ENCODE peak calls at places on chromosomes 1 and 21, in six cellular contexts. K is tibial nerve, J is endothelial cell of umbilical vein, N is IMR-90, D is body of pancreas, U is GM23338. F is an unnamed sample.

GRCh38 chr1:178010674-178011073 is 40.8 kb upstream of the SEC16B start:
- DNase-seq in K (no peak), J (no peak), N (peak; percentile 37), D (no peak), U (no peak), F (peak; percentile 55)

GRCh38 chr1:81008298-81008697 is 792.4 kb upstream of the ADGRL2 start:
- DNase-seq in K (no peak), J (no peak), N (no peak), D (no peak), U (no peak), F (no peak)

GRCh38 chr21:28856588-28857250 is 136.0 kb downstream of the LTN1 start:
- DNase-seq in K (no peak), J (no peak), N (no peak), D (no peak), U (peak; percentile 51), F (no peak)

GRCh38 chr1:161092621-161093028 is 3.3 kb upstream of the NECTIN4 start:
- DNase-seq in K (no peak), J (no peak), N (peak; percentile 43), D (no peak), U (no peak), F (peak; percentile 9)

GRCh38 chr1:229192031-229192430 is 78.9 kb upstream of the RAB4A start:
- DNase-seq in K (no peak), J (no peak), N (peak; percentile 35), D (no peak), U (no peak), F (no peak)

GRCh38 chr1:182206628-182207239 is 145.2 kb upstream of the ZNF648 start:
- DNase-seq in K (peak; percentile 86), J (no peak), N (no peak), D (no peak), U (no peak), F (no peak)

GRCh38 chr1:107140703-107141490 is at the start of gene NTNG1:
- DNase-seq in K (no peak), J (no peak), N (no peak), D (peak; percentile 10), U (peak; percentile 69), F (no peak)

GRCh38 chr1:88697503-88697902 is 13.4 kb downstream of the PKN2 start:
- DNase-seq in K (no peak), J (no peak), N (peak; percentile 36), D (no peak), U (no peak), F (no peak)

GRCh38 chr1:14687147-14687546 is 88.7 kb downstream of the KAZN start:
- DNase-seq in K (no peak), J (no peak), N (no peak), D (no peak), U (no peak), F (no peak)

GRCh38 chr1:966135-966602 is at the start of gene PLEKHN1:
- DNase-seq in K (no peak), J (peak; percentile 17), N (peak; percentile 45), D (no peak), U (peak; percentile 72), F (no peak)

GRCh38 chr1:184028854-184029623 is 8.5 kb downstream of the COLGALT2 start:
- DNase-seq in K (no peak), J (no peak), N (no peak), D (peak; percentile 59), U (no peak), F (no peak)

DNA sequence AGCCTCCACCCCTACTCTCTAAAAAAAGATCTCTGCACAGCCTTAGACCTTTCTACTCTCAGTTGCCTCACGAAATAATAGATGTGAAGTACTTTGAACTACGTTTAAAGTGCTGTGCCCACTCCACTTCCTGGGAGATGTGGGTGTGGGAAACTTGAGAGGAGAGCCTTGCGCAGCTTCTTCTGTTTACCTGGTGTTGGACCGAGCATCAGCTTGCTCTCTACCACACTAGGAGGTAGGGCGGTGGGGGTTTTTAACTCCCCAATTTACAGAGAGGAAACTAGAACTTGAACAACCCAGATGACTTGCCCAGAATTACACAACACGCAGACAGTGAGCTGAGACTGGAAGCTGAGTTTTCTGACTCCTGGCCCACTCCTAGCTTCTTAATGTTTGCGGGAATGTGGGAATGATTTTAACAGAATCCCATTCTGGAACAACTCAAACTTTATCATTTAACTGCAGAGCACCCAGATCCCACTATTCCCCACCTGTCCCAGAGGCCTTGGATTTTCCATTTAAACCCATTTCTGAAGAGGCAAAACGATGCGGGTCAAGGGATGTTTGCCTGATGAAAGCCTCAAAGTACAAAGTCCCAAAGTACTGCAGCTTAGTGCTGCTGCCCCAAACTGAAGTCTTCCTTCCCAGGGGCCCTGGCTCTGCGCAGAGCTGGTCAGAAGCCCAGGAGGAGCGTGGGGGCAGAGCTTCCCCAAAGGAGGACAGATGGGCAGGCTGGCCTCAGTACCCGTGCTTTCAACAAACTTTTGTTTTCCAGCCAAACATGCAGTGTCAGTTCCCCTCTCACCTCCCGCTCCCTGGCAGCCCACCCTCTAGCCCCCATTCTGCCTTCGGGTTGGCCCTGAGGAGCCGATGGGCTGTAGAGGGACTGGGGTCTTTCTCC is 19.0 kb downstream of the BTG2 start:
- DNase-seq in K (no peak), J (no peak), N (no peak), D (no peak), U (no peak), F (peak; percentile 63)
- H3K4me1 ChIP-seq in K (peaks cover 83% of the 10 kb centered on the region), J (peaks cover 31% of the 10 kb centered on the region), N (peaks cover 10% of the 10 kb centered on the region), D (peaks cover 96% of the 10 kb centered on the region), U (peaks cover 37% of the 10 kb centered on the region), F (peaks cover 41% of the 10 kb centered on the region)

GRCh38 chr1:19455353-19455752 is 30.0 kb downstream of the CAPZB start:
- DNase-seq in K (no peak), J (no peak), N (no peak), D (no peak), U (no peak), F (no peak)
- H3K4me1 ChIP-seq in K (peaks cover 93% of the 10 kb centered on the region), J (peaks cover 56% of the 10 kb centered on the region), N (peaks cover 42% of the 10 kb centered on the region), D (peaks cover 52% of the 10 kb centered on the region), U (peaks cover 69% of the 10 kb centered on the region), F (peaks cover 20% of the 10 kb centered on the region)

GRCh38 chr1:201599548-201599947 is 60.6 kb downstream of the NAV1 start:
- DNase-seq in K (no peak), J (no peak), N (no peak), D (no peak), U (no peak), F (no peak)
- H3K4me1 ChIP-seq in K (peaks cover 18% of the 10 kb centered on the region), J (peaks cover 45% of the 10 kb centered on the region), N (peaks cover 30% of the 10 kb centered on the region), D (peaks cover 36% of the 10 kb centered on the region), U (peaks cover under 1% of the 10 kb centered on the region), F (no peaks in the 10 kb centered on the region)

GRCh38 chr1:12594966-12595838 is 22.8 kb downstream of the DHRS3 start:
- DNase-seq in K (no peak), J (peak; percentile 41), N (peak; percentile 59), D (peak; percentile 31), U (peak; percentile 89), F (peak; percentile 64)

GRCh38 chr1:12593621-12594066 is 24.4 kb downstream of the DHRS3 start:
- DNase-seq in K (peak; percentile 58), J (no peak), N (peak; percentile 59), D (no peak), U (no peak), F (no peak)

GRCh38 chr1:12595839-12596821 is 21.9 kb downstream of the DHRS3 start:
- DNase-seq in K (peak; percentile 71), J (peak; percentile 96), N (peak; percentile 98), D (peak; percentile 62), U (peak; percentile 94), F (peak; percentile 75)

GRCh38 chr1:12592496-12592895 is 25.5 kb downstream of the DHRS3 start:
- DNase-seq in K (no peak), J (no peak), N (no peak), D (no peak), U (no peak), F (no peak)

GRCh38 chr1:12594490-12594889 is 23.5 kb downstream of the DHRS3 start:
- DNase-seq in K (no peak), J (no peak), N (no peak), D (no peak), U (no peak), F (no peak)
- H3K4me1 ChIP-seq in K (peaks cover 100% of the 10 kb centered on the region), J (peaks cover 28% of the 10 kb centered on the region), N (peaks cover 24% of the 10 kb centered on the region), D (peaks cover 62% of the 10 kb centered on the region), U (peaks cover 39% of the 10 kb centered on the region), F (peaks cover 19% of the 10 kb centered on the region)

GRCh38 chr21:43884861-43885370 is 19.9 kb downstream of the AGPAT3 start:
- DNase-seq in K (no peak), J (no peak), N (no peak), D (no peak), U (no peak), F (peak; percentile 45)

GRCh38 chr21:43885721-43886120 is 20.7 kb downstream of the AGPAT3 start:
- DNase-seq in K (no peak), J (no peak), N (no peak), D (no peak), U (no peak), F (no peak)

GRCh38 chr21:43881918-43882317 is 16.9 kb downstream of the AGPAT3 start:
- DNase-seq in K (no peak), J (no peak), N (no peak), D (no peak), U (no peak), F (peak; percentile 32)

GRCh38 chr21:43882952-43883492 is 18.0 kb downstream of the AGPAT3 start:
- DNase-seq in K (no peak), J (no peak), N (no peak), D (no peak), U (no peak), F (no peak)

DNA sequence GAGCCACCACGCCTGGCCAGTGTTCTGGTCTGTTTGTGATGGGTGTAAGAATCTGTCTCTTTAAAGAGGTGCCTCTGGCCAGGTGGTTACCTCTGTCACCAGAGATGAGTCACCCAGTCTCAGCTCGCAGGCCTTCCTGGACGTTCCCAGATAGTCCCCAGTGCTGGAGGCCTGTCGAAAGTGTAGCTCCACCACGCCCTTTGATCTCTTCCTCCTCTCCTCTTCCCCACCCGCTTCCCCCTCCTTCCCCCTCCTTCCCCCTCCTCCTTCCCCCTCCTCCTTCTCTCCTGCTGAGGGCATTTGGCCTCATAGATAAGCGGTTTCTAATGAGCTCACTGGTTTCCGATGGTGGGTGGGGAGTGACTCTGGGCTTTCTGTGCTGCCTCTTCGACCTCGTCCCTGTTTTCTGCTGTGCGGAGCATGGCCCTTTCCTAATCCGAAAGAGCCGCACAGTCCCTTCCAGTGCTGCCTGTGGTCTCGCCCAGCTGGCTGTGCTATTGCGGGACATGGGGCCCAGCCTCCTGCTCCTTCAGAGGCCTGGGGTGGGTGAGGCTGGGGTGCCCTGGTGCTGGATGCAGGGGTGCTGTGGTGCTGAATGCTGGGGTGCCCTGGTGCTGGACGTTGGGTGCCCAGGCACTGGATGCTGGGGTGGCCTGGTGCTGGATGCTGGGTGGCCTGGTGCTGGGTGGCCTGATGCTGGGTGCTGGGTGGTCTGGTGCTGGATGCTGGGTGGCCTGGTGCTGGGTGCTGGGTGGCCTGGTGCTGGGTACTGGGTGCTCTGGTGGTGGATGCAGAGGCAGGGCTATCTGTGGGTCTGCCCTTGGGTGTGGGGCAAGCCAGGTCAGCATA is 19.2 kb downstream of the AGPAT3 start:
- DNase-seq in K (no peak), J (peak; percentile 41), N (no peak), D (peak; percentile 40), U (peak; percentile 24), F (peak; percentile 90)
- H3K4me1 ChIP-seq in K (peaks cover 55% of the 10 kb centered on the region), J (peaks cover 7% of the 10 kb centered on the region), N (peaks cover 8% of the 10 kb centered on the region), D (peaks cover 29% of the 10 kb centered on the region), U (no peaks in the 10 kb centered on the region), F (peaks cover 50% of the 10 kb centered on the region)

GRCh38 chr1:16149146-16149545 is 6.7 kb downstream of the EPHA2 start:
- DNase-seq in K (no peak), J (no peak), N (no peak), D (no peak), U (no peak), F (no peak)
- H3K4me1 ChIP-seq in K (peaks cover 100% of the 10 kb centered on the region), J (peaks cover 95% of the 10 kb centered on the region), N (peaks cover 61% of the 10 kb centered on the region), D (peaks cover 78% of the 10 kb centered on the region), U (peaks cover 66% of the 10 kb centered on the region), F (peaks cover 47% of the 10 kb centered on the region)

F was measured in Peyer's patch.